ENCODE peak calls at places on chromosomes 7 and 10, in five cellular contexts. P is endothelial cell of umbilical vein, D is H1, M is K562, F is A549. V is an unnamed sample.

GRCh38 chr10:80409121-80409520 is 770 bp downstream of the PRXL2A start:
- DNase-seq in P (peak; percentile 50), D (no peak), M (no peak), F (no peak), V (no peak)

GRCh38 chr10:67262675-67263074 is 336.8 kb downstream of the LRRTM3 start:
- DNase-seq in M (no peak), F (no peak), D (no peak), P (no peak), V (no peak)

GRCh38 chr7:92158660-92159575 is 20.0 kb downstream of the LRRD1 start:
- DNase-seq in P (no peak), D (no peak), F (no peak), M (no peak), V (no peak)

GRCh38 chr7:94657771-94658693 is 2.1 kb upstream of the SGCE start:
- DNase-seq in F (peak; percentile 96), D (peak; percentile 88), M (peak; percentile 92), P (peak; percentile 95), V (peak; percentile 90)

GRCh38 chr7:136551618-136552017 is 316.8 kb upstream of the CHRM2 start:
- DNase-seq in D (no peak), M (no peak), F (no peak), P (no peak), V (no peak)

GRCh38 chr7:132972745-132973144 is 109.1 kb downstream of the CHCHD3 start:
- DNase-seq in M (no peak), D (no peak), F (no peak), P (no peak), V (no peak)

GRCh38 chr10:44343836-44344235 is 41.1 kb downstream of the CXCL12 start:
- DNase-seq in P (no peak), M (no peak), F (no peak), D (no peak), V (no peak)

GRCh38 chr7:138400400-138400886 is 59.6 kb upstream of the TRIM24 start:
- DNase-seq in M (peak; percentile 74), P (peak; percentile 46), D (no peak), F (no peak), V (no peak)

GRCh38 chr7:44965937-44966730 is 12.7 kb downstream of the MYO1G start:
- DNase-seq in D (no peak), F (no peak), P (no peak), M (no peak), V (no peak)

GRCh38 chr10:95430231-95430951 is 130.8 kb downstream of the SORBS1 start:
- DNase-seq in P (peak; percentile 61), M (peak; percentile 67), F (peak; percentile 58), D (peak; percentile 61), V (peak; percentile 65)

GRCh38 chr10:17607603-17608332 is 9.4 kb downstream of the HACD1 start:
- DNase-seq in D (no peak), P (peak; percentile 69), F (peak; percentile 67), M (peak; percentile 55), V (peak; percentile 45)

GRCh38 chr10:133476641-133476990 is 22.9 kb downstream of the SCART1 start:
- DNase-seq in D (no peak), F (no peak), M (peak; percentile 45), P (no peak), V (peak; percentile 18)

GRCh38 chr10:129756912-129757861 is 206.9 kb downstream of the EBF3 start:
- DNase-seq in D (peak; percentile 24), M (no peak), F (no peak), P (no peak), V (no peak)

GRCh38 chr7:73738612-73739386 is at the start of gene ABHD11:
- DNase-seq in M (peak; percentile 99), F (peak; percentile 98), P (peak; percentile 96), D (peak; percentile 99), V (peak; percentile 85)

GRCh38 chr7:26789481-26790175 is 74.8 kb downstream of the SKAP2 start:
- DNase-seq in F (no peak), D (no peak), M (no peak), P (no peak), V (no peak)

GRCh38 chr7:94509264-94509878 is at the start of gene CASD1:
- DNase-seq in F (peak; percentile 54), M (no peak), P (peak; percentile 31), D (peak; percentile 75), V (peak; percentile 33)

GRCh38 chr7:43265139-43265538 is 152.7 kb downstream of the HECW1 start:
- DNase-seq in M (no peak), P (no peak), F (no peak), D (no peak), V (no peak)

GRCh38 chr10:34758447-34758996 is 56.6 kb downstream of the PARD3 start:
- DNase-seq in M (peak; percentile 56), P (peak; percentile 71), F (peak; percentile 92), D (no peak), V (peak; percentile 22)

GRCh38 chr7:151752816-151753600 is 123.9 kb downstream of the PRKAG2 start:
- DNase-seq in D (no peak), P (no peak), F (no peak), M (no peak), V (no peak)

GRCh38 chr7:90383879-90384278 is 19.4 kb upstream of the CLDN12 start:
- DNase-seq in M (no peak), D (no peak), F (no peak), P (peak; percentile 71), V (no peak)

GRCh38 chr10:80274396-80275134 is 14.9 kb downstream of the MAT1A start:
- DNase-seq in M (peak; percentile 7), F (no peak), D (no peak), P (no peak), V (no peak)

GRCh38 chr10:17454181-17454800 is at the start of gene ST8SIA6:
- DNase-seq in D (peak; percentile 72), P (peak; percentile 66), F (peak; percentile 37), M (peak; percentile 69), V (no peak)

GRCh38 chr10:110456046-110456445 is 41.7 kb upstream of the DUSP5 start:
- DNase-seq in F (peak; percentile 25), M (no peak), D (no peak), P (peak; percentile 62), V (no peak)

GRCh38 chr10:88194041-88194887 is 330.8 kb downstream of the PTEN start:
- DNase-seq in F (no peak), P (no peak), D (no peak), M (peak; percentile 6), V (no peak)

GRCh38 chr7:150369740-150370501 is 1.3 kb downstream of the REPIN1 start:
- DNase-seq in F (no peak), D (no peak), M (peak; percentile 38), P (peak; percentile 25), V (no peak)

GRCh38 chr10:72045586-72045985 is 42.8 kb downstream of the SPOCK2 start:
- DNase-seq in F (no peak), P (no peak), D (no peak), M (no peak), V (no peak)

GRCh38 chr7:117075934-117076333 is 122.6 kb downstream of the ST7 start:
- DNase-seq in M (no peak), P (no peak), D (no peak), F (no peak), V (no peak)

GRCh38 chr10:86960003-86960862 is 1.8 kb downstream of the SNCG start:
- DNase-seq in M (peak; percentile 89), P (peak; percentile 85), D (peak; percentile 81), F (peak; percentile 84), V (peak; percentile 68)

GRCh38 chr10:115129752-115130151 is 36.6 kb downstream of the ATRNL1 start:
- DNase-seq in P (peak; percentile 46), F (peak; percentile 23), M (no peak), D (no peak), V (peak; percentile 10)

GRCh38 chr7:40680657-40681056 is 545.9 kb downstream of the SUGCT start:
- DNase-seq in M (peak; percentile 24), P (peak; percentile 31), F (peak; percentile 22), D (no peak), V (peak; percentile 28)

GRCh38 chr10:110356628-110357245 is 52.0 kb upstream of the SMNDC1 start:
- DNase-seq in D (no peak), F (peak; percentile 58), P (no peak), M (no peak), V (no peak)

GRCh38 chr7:33623267-33623666 is 282.1 kb upstream of the BMPER start:
- DNase-seq in M (no peak), F (no peak), P (no peak), D (no peak), V (no peak)

GRCh38 chr10:131387018-131387529 is 75.6 kb upstream of the TCERG1L start:
- DNase-seq in P (no peak), M (no peak), D (no peak), F (no peak), V (no peak)

GRCh38 chr7:150994141-150994837 is 3.5 kb downstream of the NOS3 start:
- DNase-seq in D (no peak), M (peak; percentile 96), P (peak; percentile 90), F (no peak), V (no peak)

GRCh38 chr10:55180357-55180756 is 379.3 kb upstream of the PCDH15 start:
- DNase-seq in D (no peak), F (no peak), P (no peak), M (no peak), V (no peak)

DNA sequence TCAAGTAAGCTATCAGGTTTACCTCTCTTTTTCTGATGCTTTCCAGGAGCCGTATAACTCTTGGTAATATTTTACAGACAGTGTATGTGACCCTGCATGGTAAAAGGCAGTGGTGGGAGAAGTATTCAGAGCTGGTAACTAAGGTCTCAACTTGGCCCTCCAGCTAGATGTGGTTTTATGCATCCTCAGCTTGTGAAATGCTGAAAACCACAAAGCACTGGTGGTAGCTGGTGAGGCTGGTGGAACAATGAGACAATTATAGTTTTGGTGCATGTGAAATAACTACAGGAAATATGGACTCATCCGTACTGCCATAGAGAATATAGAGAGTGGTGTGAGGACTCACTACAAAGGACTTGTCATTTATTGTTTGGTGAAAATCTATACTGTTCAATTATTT is 383.0 kb upstream of the PCDH15 start:
- DNase-seq in D (no peak), M (no peak), F (no peak), P (no peak), V (no peak)
- TF ChIP-seq JUN in D (no peak), M (no peak), F (no peak), P (no peak), V (no peak)

GRCh38 chr7:2717293-2717904 is 29.4 kb downstream of the AMZ1 start:
- DNase-seq in M (peak; percentile 88), P (peak; percentile 72), D (no peak), F (no peak), V (no peak)
- TF ChIP-seq JUN in M (peak; percentile 24), P (no peak), D (no peak), F (no peak), V (no peak)

GRCh38 chr7:4610768-4611467 is 71.2 kb upstream of the FOXK1 start:
- DNase-seq in M (peak; percentile 66), F (peak; percentile 82), P (peak; percentile 71), D (peak; percentile 51), V (peak; percentile 74)
- TF ChIP-seq JUN in M (no peak), F (no peak), P (no peak), D (no peak), V (no peak)

DNA sequence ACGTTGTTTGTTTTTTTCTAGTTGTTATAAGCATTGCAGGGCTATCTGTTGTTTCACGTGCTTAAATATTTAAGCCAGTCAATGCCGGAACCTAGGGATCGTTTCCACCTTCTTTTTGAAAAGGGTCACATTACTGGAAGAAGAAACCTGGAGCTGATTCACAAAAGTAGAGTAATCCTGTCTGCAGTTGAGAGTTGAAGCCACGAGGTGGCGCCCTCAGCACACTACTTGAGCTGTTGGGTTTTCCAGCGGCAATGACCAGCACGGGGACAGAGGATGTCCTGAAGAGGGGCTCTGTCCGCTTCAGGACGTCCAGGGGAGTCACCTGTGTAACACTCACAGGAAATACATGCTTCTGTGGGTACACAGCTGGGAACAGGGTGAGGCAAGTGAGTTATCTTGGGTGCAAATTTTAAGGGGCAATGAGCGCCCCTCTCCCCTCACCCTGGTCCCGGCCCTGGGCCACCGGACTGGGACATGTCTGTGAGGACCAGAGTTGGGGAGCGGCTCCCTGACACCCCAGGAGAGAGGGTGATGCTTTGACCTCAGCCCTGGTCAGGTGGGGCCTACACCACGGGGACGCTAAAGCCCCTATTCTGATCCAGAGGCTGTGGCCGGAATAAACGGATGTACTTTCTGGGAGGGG is 26.3 kb upstream of the WDFY4 start:
- DNase-seq in M (peak; percentile 73), F (peak; percentile 73), P (peak; percentile 61), D (peak; percentile 92), V (peak; percentile 56)
- TF ChIP-seq JUN in M (no peak), F (no peak), P (no peak), D (no peak), V (no peak)